ENCODE peak calls at places on chromosomes 5 and 9, in five cellular contexts. X, C, H, A and F are unnamed samples.

GRCh38 chr9:131107760-131108159 is 11.4 kb downstream of the AIF1L start:
- DNase-seq in X (no peak), C (peak), H (no peak), A (no peak), F (no peak)

GRCh38 chr5:79689541-79690466 is at the start of gene CMYA5:
- DNase-seq in X (no peak), C (no peak), H (peak), A (no peak), F (no peak)

GRCh38 chr5:146703899-146704298 is 174.7 kb downstream of the PPP2R2B start:
- DNase-seq in X (peak), C (no peak), H (no peak), A (no peak), F (no peak)

GRCh38 chr5:120152472-120152871 is 311.6 kb upstream of the PRR16 start:
- DNase-seq in X (peak), C (no peak), H (no peak), A (peak), F (no peak)

GRCh38 chr9:81578606-81579005 is 110.7 kb downstream of the TLE1 start:
- DNase-seq in X (peak), C (no peak), H (no peak), A (no peak), F (no peak)

GRCh38 chr9:34093578-34093977 is 32.9 kb downstream of the DCAF12 start:
- DNase-seq in X (no peak), C (no peak), H (no peak), A (no peak), F (no peak)

GRCh38 chr5:150066436-150066835 is 19.9 kb downstream of the CSF1R start:
- DNase-seq in X (no peak), C (no peak), H (no peak), A (no peak), F (no peak)

GRCh38 chr5:121273818-121274433 is 577.8 kb upstream of the FTMT start:
- DNase-seq in X (peak), C (no peak), H (no peak), A (peak), F (no peak)

GRCh38 chr5:69519285-69519684 is 26.7 kb downstream of the OCLN start:
- DNase-seq in X (no peak), C (no peak), H (no peak), A (no peak), F (peak)

GRCh38 chr9:95155211-95155610 is 162.3 kb downstream of the FANCC start:
- DNase-seq in X (no peak), C (no peak), H (no peak), A (no peak), F (no peak)

GRCh38 chr9:95156074-95156473 is 161.4 kb downstream of the FANCC start:
- DNase-seq in X (no peak), C (no peak), H (no peak), A (no peak), F (no peak)

DNA sequence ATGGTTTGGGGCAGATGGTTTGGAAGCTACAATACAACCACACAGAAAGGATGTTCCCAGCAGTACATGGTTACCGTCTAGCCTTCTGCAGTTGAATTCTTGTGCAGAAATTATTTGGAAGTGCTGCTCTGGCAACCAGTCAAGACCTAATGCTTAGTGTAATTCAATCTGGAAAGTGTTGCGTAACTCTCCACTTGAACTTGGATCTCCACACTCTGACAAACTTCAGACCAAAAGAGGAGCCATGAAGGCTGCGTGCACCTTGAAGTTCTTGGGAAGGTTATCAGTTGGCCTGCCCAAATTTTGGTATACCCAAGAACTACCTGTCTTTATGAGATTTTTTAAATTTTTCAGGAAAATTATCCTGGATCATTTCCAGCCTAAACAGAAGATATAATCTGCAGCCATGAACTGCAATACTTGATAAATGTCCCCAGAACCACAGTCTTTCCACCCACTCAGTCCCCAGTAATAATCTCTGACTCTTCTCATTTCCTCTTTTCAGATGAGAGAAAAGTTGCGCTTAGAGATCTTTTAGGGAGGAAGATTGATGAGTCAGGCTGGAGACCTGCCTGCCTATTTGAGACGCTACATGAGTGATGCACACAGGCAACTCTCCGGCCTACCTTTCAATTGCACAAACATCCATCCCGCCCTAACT is 159.9 kb downstream of the FANCC start:
- DNase-seq in X (peak), C (no peak), H (no peak), A (peak), F (no peak)
- H3K4me3 ChIP-seq in X (no peak), C (no peak), H (no peak), A (no peak), F (no peak)

GRCh38 chr5:154771383-154771901 is 16.3 kb downstream of the LARP1 start:
- DNase-seq in X (peak), C (no peak), H (no peak), A (no peak), F (no peak)
- H3K4me3 ChIP-seq in X (peak), C (no peak), H (no peak), A (no peak), F (no peak)

DNA sequence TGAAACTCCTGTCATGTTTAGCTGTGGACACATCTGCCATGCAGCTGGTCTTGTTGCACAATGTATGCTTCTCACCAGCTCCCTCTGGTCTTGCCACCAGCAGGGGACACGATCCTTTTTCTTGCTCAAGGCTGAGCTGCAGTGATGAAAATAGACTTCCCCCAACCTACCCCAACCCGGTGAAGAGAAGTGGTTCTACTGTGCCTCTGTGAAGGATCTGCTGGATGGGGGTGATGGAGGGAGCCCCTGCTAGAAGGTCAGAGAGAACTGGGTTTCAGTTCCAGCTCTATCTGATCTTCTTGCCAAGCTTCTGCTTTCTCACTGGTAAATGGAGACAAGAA is 185.3 kb upstream of the KLF4 start:
- DNase-seq in X (no peak), C (no peak), H (no peak), A (peak), F (no peak)
- H3K4me3 ChIP-seq in X (no peak), C (no peak), H (no peak), A (no peak), F (no peak)

GRCh38 chr9:37300620-37301368 is 121.7 kb upstream of the GRHPR start:
- DNase-seq in X (peak), C (no peak), H (no peak), A (no peak), F (no peak)
- H3K4me3 ChIP-seq in X (no peak), C (no peak), H (no peak), A (no peak), F (no peak)

GRCh38 chr5:139389701-139390638 is at the start of gene MZB1:
- DNase-seq in X (no peak), C (peak), H (no peak), A (peak), F (no peak)

GRCh38 chr5:139387611-139388197 is 2.0 kb downstream of the MZB1 start:
- DNase-seq in X (no peak), C (peak), H (no peak), A (no peak), F (no peak)

GRCh38 chr5:139386039-139386438 is 2.9 kb upstream of the SLC23A1 start:
- DNase-seq in X (no peak), C (peak), H (no peak), A (peak), F (no peak)

GRCh38 chr5:139390639-139391569 is 1.2 kb upstream of the MZB1 start:
- DNase-seq in X (no peak), C (no peak), H (no peak), A (no peak), F (no peak)

GRCh38 chr5:139388198-139388821 is 1.4 kb downstream of the MZB1 start:
- DNase-seq in X (peak), C (peak), H (peak), A (peak), F (peak)
- H3K4me3 ChIP-seq in X (no peak), C (peak), H (no peak), A (peak), F (peak)

GRCh38 chr5:179804599-179804947 is 2.1 kb downstream of the MGAT4B start:
- DNase-seq in X (no peak), C (peak), H (no peak), A (no peak), F (no peak)
- H3K4me3 ChIP-seq in X (peak), C (no peak), H (no peak), A (peak), F (peak)